ENCODE peak calls at places on chromosomes 4 and X, in nine cellular contexts. H is activated T-helper 1 cell treated with anti-CD3 and anti-CD28 coated beads, Interleukin-12 subunit alpha, Interleukin-12 subunit beta, Interleukin-2, Interleukin-4 antibody, amounts not matched to agents 30 ng/mL and 10 ng/mL and 1 ng/mL, durations not matched to agents 14 hours and 24 hours and 36 hours; X is NCI-H774; B is neural progenitor cell; P is head of caudate nucleus; S is astrocyte of the hippocampus; N is tibial artery; G is activated gamma-delta T cell; F is heart left ventricle. D is an unnamed sample.

GRCh38 chrX:104922206-104922621 is 298.3 kb downstream of the TEX13A start:
- DNase-seq in H (peak), X (peak), B (peak), P (peak), S (peak), N (peak), G (no peak), F (peak), D (peak)

GRCh38 chr4:140071806-140072205 is 82.2 kb downstream of the MAML3 start:
- DNase-seq in H (peak), X (no peak), B (no peak), P (no peak), S (peak), N (no peak), G (no peak), F (no peak), D (peak)

GRCh38 chr4:5489260-5489659 is 219.1 kb downstream of the EVC2 start:
- DNase-seq in H (no peak), X (no peak), B (no peak), P (no peak), S (no peak), N (no peak), G (no peak), F (no peak), D (no peak)

GRCh38 chr4:3767569-3768288 is 1.5 kb downstream of the ADRA2C start:
- DNase-seq in H (no peak), X (no peak), B (peak), P (peak), S (peak), N (no peak), G (no peak), F (no peak), D (no peak)

GRCh38 chrX:40154229-40154852 is 56.6 kb upstream of the BCOR start:
- DNase-seq in H (no peak), X (peak), B (peak), P (no peak), S (peak), N (no peak), G (no peak), F (peak), D (peak)

GRCh38 chr4:4860803-4861591 is 1.5 kb downstream of the MSX1 start:
- DNase-seq in H (no peak), X (no peak), B (peak), P (no peak), S (no peak), N (no peak), G (no peak), F (peak), D (peak)

GRCh38 chrX:130680164-130681035 is 222.6 kb downstream of the ENOX2 start:
- DNase-seq in H (no peak), X (no peak), B (no peak), P (no peak), S (peak), N (no peak), G (no peak), F (no peak), D (peak)

GRCh38 chrX:52426810-52427209 is 58.0 kb downstream of the XAGE2 start:
- DNase-seq in H (no peak), X (no peak), B (no peak), P (no peak), S (no peak), N (no peak), G (no peak), F (no peak), D (no peak)

GRCh38 chr4:180665994-180666818 is 1577.0 kb upstream of the TENM3 start:
- DNase-seq in H (no peak), X (peak), B (peak), P (peak), S (peak), N (no peak), G (no peak), F (no peak), D (peak)

GRCh38 chrX:52359614-52360232 is 9.1 kb upstream of the XAGE2 start:
- DNase-seq in H (no peak), X (no peak), B (no peak), P (no peak), S (no peak), N (peak), G (no peak), F (no peak), D (no peak)

GRCh38 chr4:176298664-176299063 is 21.1 kb upstream of the SPCS3 start:
- DNase-seq in H (no peak), X (no peak), B (no peak), P (no peak), S (no peak), N (no peak), G (no peak), F (no peak), D (no peak)

GRCh38 chr4:26410385-26411293 is 79.6 kb downstream of the CCKAR start:
- DNase-seq in H (peak), X (peak), B (peak), P (no peak), S (peak), N (no peak), G (no peak), F (no peak), D (peak)

GRCh38 chr4:151434183-151434860 is 25.3 kb downstream of the FHIP1A start:
- DNase-seq in H (no peak), X (no peak), B (no peak), P (no peak), S (peak), N (no peak), G (no peak), F (no peak), D (peak)

GRCh38 chr4:2217726-2218125 is 24.2 kb downstream of the HAUS3 start:
- DNase-seq in H (no peak), X (no peak), B (no peak), P (no peak), S (peak), N (no peak), G (no peak), F (no peak), D (peak)

GRCh38 chr4:103030791-103031190 is 11.3 kb upstream of the SLC9B1 start:
- DNase-seq in H (no peak), X (no peak), B (no peak), P (no peak), S (no peak), N (no peak), G (no peak), F (no peak), D (no peak)

GRCh38 chr4:123481034-123481433 is 84.4 kb downstream of the SPRY1 start:
- DNase-seq in H (no peak), X (no peak), B (no peak), P (no peak), S (peak), N (no peak), G (no peak), F (no peak), D (peak)

GRCh38 chr4:128068927-128069326 is 7.8 kb downstream of the LARP1B start:
- DNase-seq in H (no peak), X (no peak), B (peak), P (no peak), S (peak), N (no peak), G (no peak), F (no peak), D (peak)

D was measured in EL.